ENCODE peak calls at places on chromosomes 16 and 17, in eight cellular contexts. One of them, this sample, is unnamed. For H3K9me3, the result is how much of the 10 kb centered on the place peaks cover.

GRCh38 chr17:78781339-78782304 is at the start of gene CYTH1:
- DNase-seq in tibial artery: peak
- DNase-seq in WERI-Rb-1: peak
- DNase-seq in uterus: peak
- DNase-seq in testis: peak
- DNase-seq in kidney: peak
- DNase-seq in A549: peak
- DNase-seq in CD4-positive, alpha-beta T cell: no peak
- DNase-seq in this sample: peak

GRCh38 chr17:29243792-29244191 is 2.9 kb upstream of the CRYBA1 start:
- DNase-seq in tibial artery: no peak
- DNase-seq in WERI-Rb-1: peak
- DNase-seq in uterus: no peak
- DNase-seq in testis: peak
- DNase-seq in kidney: no peak
- DNase-seq in A549: peak
- DNase-seq in CD4-positive, alpha-beta T cell: no peak
- DNase-seq in this sample: no peak

GRCh38 chr16:89326721-89327120 is 109.2 kb downstream of the ZNF778 start:
- DNase-seq in tibial artery: no peak
- DNase-seq in WERI-Rb-1: no peak
- DNase-seq in uterus: no peak
- DNase-seq in testis: no peak
- DNase-seq in kidney: peak
- DNase-seq in A549: no peak
- DNase-seq in CD4-positive, alpha-beta T cell: no peak
- DNase-seq in this sample: no peak

GRCh38 chr17:7716901-7717755 is at the start of gene DNAH2:
- DNase-seq in tibial artery: peak
- DNase-seq in WERI-Rb-1: peak
- DNase-seq in uterus: peak
- DNase-seq in testis: peak
- DNase-seq in kidney: peak
- DNase-seq in A549: peak
- DNase-seq in CD4-positive, alpha-beta T cell: no peak
- DNase-seq in this sample: peak

GRCh38 chr17:70270554-70270953 is 101.2 kb downstream of the KCNJ2 start:
- DNase-seq in tibial artery: no peak
- DNase-seq in WERI-Rb-1: no peak
- DNase-seq in uterus: no peak
- DNase-seq in testis: no peak
- DNase-seq in kidney: no peak
- DNase-seq in A549: no peak
- DNase-seq in CD4-positive, alpha-beta T cell: no peak
- DNase-seq in this sample: no peak

GRCh38 chr17:69597898-69598692 is 183.6 kb downstream of the MAP2K6 start:
- DNase-seq in tibial artery: no peak
- DNase-seq in WERI-Rb-1: no peak
- DNase-seq in uterus: no peak
- DNase-seq in testis: no peak
- DNase-seq in kidney: no peak
- DNase-seq in A549: peak
- DNase-seq in CD4-positive, alpha-beta T cell: no peak
- DNase-seq in this sample: no peak

GRCh38 chr17:83192161-83192788 is 112.9 kb downstream of the METRNL start:
- DNase-seq in tibial artery: peak
- DNase-seq in WERI-Rb-1: peak
- DNase-seq in uterus: peak
- DNase-seq in testis: peak
- DNase-seq in kidney: peak
- DNase-seq in A549: no peak
- DNase-seq in CD4-positive, alpha-beta T cell: no peak
- DNase-seq in this sample: peak

GRCh38 chr17:67506966-67507365 is 129.9 kb downstream of the PITPNC1 start:
- DNase-seq in tibial artery: no peak
- DNase-seq in WERI-Rb-1: no peak
- DNase-seq in uterus: no peak
- DNase-seq in testis: no peak
- DNase-seq in kidney: no peak
- DNase-seq in A549: no peak
- DNase-seq in CD4-positive, alpha-beta T cell: no peak
- DNase-seq in this sample: no peak

GRCh38 chr16:27235938-27236245 is 32.6 kb downstream of the KDM8 start:
- DNase-seq in tibial artery: no peak
- DNase-seq in WERI-Rb-1: no peak
- DNase-seq in uterus: no peak
- DNase-seq in testis: no peak
- DNase-seq in kidney: no peak
- DNase-seq in A549: no peak
- DNase-seq in CD4-positive, alpha-beta T cell: no peak
- DNase-seq in this sample: no peak

GRCh38 chr17:57178839-57179238 is 77.5 kb upstream of the MSI2 start:
- DNase-seq in tibial artery: no peak
- DNase-seq in WERI-Rb-1: no peak
- DNase-seq in uterus: no peak
- DNase-seq in testis: no peak
- DNase-seq in kidney: no peak
- DNase-seq in A549: no peak
- DNase-seq in CD4-positive, alpha-beta T cell: no peak
- DNase-seq in this sample: no peak

GRCh38 chr17:4635823-4636375 is 5.6 kb downstream of the ALOX15 start:
- DNase-seq in tibial artery: no peak
- DNase-seq in WERI-Rb-1: no peak
- DNase-seq in uterus: no peak
- DNase-seq in testis: no peak
- DNase-seq in kidney: no peak
- DNase-seq in A549: no peak
- DNase-seq in CD4-positive, alpha-beta T cell: no peak
- DNase-seq in this sample: peak

GRCh38 chr17:63772801-63773271 is 561 bp downstream of the CCDC47 start:
- DNase-seq in tibial artery: no peak
- DNase-seq in WERI-Rb-1: no peak
- DNase-seq in uterus: no peak
- DNase-seq in testis: peak
- DNase-seq in kidney: no peak
- DNase-seq in A549: peak
- DNase-seq in CD4-positive, alpha-beta T cell: no peak
- DNase-seq in this sample: no peak

GRCh38 chr16:23842137-23842600 is 6.4 kb downstream of the PRKCB start:
- DNase-seq in tibial artery: no peak
- DNase-seq in WERI-Rb-1: no peak
- DNase-seq in uterus: no peak
- DNase-seq in testis: no peak
- DNase-seq in kidney: no peak
- DNase-seq in A549: no peak
- DNase-seq in CD4-positive, alpha-beta T cell: no peak
- DNase-seq in this sample: no peak

GRCh38 chr17:44999433-44999832 is 31.3 kb upstream of the C1QL1 start:
- DNase-seq in tibial artery: no peak
- DNase-seq in WERI-Rb-1: no peak
- DNase-seq in uterus: no peak
- DNase-seq in testis: no peak
- DNase-seq in kidney: no peak
- DNase-seq in A549: no peak
- DNase-seq in CD4-positive, alpha-beta T cell: no peak
- DNase-seq in this sample: no peak

GRCh38 chr17:73786286-73786743 is 142.1 kb upstream of the SDK2 start:
- DNase-seq in tibial artery: no peak
- DNase-seq in WERI-Rb-1: peak
- DNase-seq in uterus: no peak
- DNase-seq in testis: peak
- DNase-seq in kidney: no peak
- DNase-seq in A549: peak
- DNase-seq in CD4-positive, alpha-beta T cell: no peak
- DNase-seq in this sample: peak

GRCh38 chr17:31902693-31903092 is 1.2 kb upstream of the UTP6 start:
- DNase-seq in tibial artery: no peak
- DNase-seq in WERI-Rb-1: no peak
- DNase-seq in uterus: no peak
- DNase-seq in testis: no peak
- DNase-seq in kidney: no peak
- DNase-seq in A549: no peak
- DNase-seq in CD4-positive, alpha-beta T cell: no peak
- DNase-seq in this sample: no peak

GRCh38 chr17:31903401-31903800 is 1.9 kb upstream of the UTP6 start:
- DNase-seq in tibial artery: no peak
- DNase-seq in WERI-Rb-1: no peak
- DNase-seq in uterus: no peak
- DNase-seq in testis: no peak
- DNase-seq in kidney: no peak
- DNase-seq in A549: no peak
- DNase-seq in CD4-positive, alpha-beta T cell: no peak
- DNase-seq in this sample: no peak

GRCh38 chr17:31900877-31901276 is 631 bp downstream of the UTP6 start:
- DNase-seq in tibial artery: no peak
- DNase-seq in WERI-Rb-1: no peak
- DNase-seq in uterus: no peak
- DNase-seq in testis: no peak
- DNase-seq in kidney: no peak
- DNase-seq in A549: no peak
- DNase-seq in CD4-positive, alpha-beta T cell: no peak
- DNase-seq in this sample: no peak
- H3K9me3 ChIP-seq in tibial artery: under half
- H3K9me3 ChIP-seq in WERI-Rb-1: under half
- H3K9me3 ChIP-seq in uterus: under half
- H3K9me3 ChIP-seq in testis: under half
- H3K9me3 ChIP-seq in kidney: under half
- H3K9me3 ChIP-seq in A549: under half
- H3K9me3 ChIP-seq in CD4-positive, alpha-beta T cell: under half
- H3K9me3 ChIP-seq in this sample: under half

GRCh38 chr16:56709686-56710040 is 20.3 kb upstream of the NUP93 start:
- DNase-seq in tibial artery: no peak
- DNase-seq in WERI-Rb-1: no peak
- DNase-seq in uterus: no peak
- DNase-seq in testis: no peak
- DNase-seq in kidney: no peak
- DNase-seq in A549: no peak
- DNase-seq in CD4-positive, alpha-beta T cell: no peak
- DNase-seq in this sample: no peak
- H3K9me3 ChIP-seq in tibial artery: under half
- H3K9me3 ChIP-seq in WERI-Rb-1: under half
- H3K9me3 ChIP-seq in uterus: under half
- H3K9me3 ChIP-seq in testis: under half
- H3K9me3 ChIP-seq in kidney: under half
- H3K9me3 ChIP-seq in A549: under half
- H3K9me3 ChIP-seq in CD4-positive, alpha-beta T cell: under half
- H3K9me3 ChIP-seq in this sample: under half

GRCh38 chr16:79995315-79995714 is 394.8 kb upstream of the MAF start:
- DNase-seq in tibial artery: no peak
- DNase-seq in WERI-Rb-1: no peak
- DNase-seq in uterus: no peak
- DNase-seq in testis: no peak
- DNase-seq in kidney: no peak
- DNase-seq in A549: no peak
- DNase-seq in CD4-positive, alpha-beta T cell: no peak
- DNase-seq in this sample: no peak

GRCh38 chr16:79991918-79992317 is 391.4 kb upstream of the MAF start:
- DNase-seq in tibial artery: no peak
- DNase-seq in WERI-Rb-1: no peak
- DNase-seq in uterus: no peak
- DNase-seq in testis: no peak
- DNase-seq in kidney: no peak
- DNase-seq in A549: no peak
- DNase-seq in CD4-positive, alpha-beta T cell: no peak
- DNase-seq in this sample: no peak

GRCh38 chr16:79993810-79994209 is 393.3 kb upstream of the MAF start:
- DNase-seq in tibial artery: no peak
- DNase-seq in WERI-Rb-1: no peak
- DNase-seq in uterus: no peak
- DNase-seq in testis: no peak
- DNase-seq in kidney: no peak
- DNase-seq in A549: no peak
- DNase-seq in CD4-positive, alpha-beta T cell: no peak
- DNase-seq in this sample: no peak

GRCh38 chr16:79997257-79997656 is 396.7 kb upstream of the MAF start:
- DNase-seq in tibial artery: no peak
- DNase-seq in WERI-Rb-1: peak
- DNase-seq in uterus: no peak
- DNase-seq in testis: peak
- DNase-seq in kidney: no peak
- DNase-seq in A549: peak
- DNase-seq in CD4-positive, alpha-beta T cell: no peak
- DNase-seq in this sample: no peak

GRCh38 chr16:79994413-79994812 is 393.9 kb upstream of the MAF start:
- DNase-seq in tibial artery: no peak
- DNase-seq in WERI-Rb-1: no peak
- DNase-seq in uterus: no peak
- DNase-seq in testis: no peak
- DNase-seq in kidney: no peak
- DNase-seq in A549: no peak
- DNase-seq in CD4-positive, alpha-beta T cell: no peak
- DNase-seq in this sample: no peak
- H3K9me3 ChIP-seq in tibial artery: under half
- H3K9me3 ChIP-seq in WERI-Rb-1: under half
- H3K9me3 ChIP-seq in uterus: under half
- H3K9me3 ChIP-seq in testis: under half
- H3K9me3 ChIP-seq in kidney: under half
- H3K9me3 ChIP-seq in A549: under half
- H3K9me3 ChIP-seq in CD4-positive, alpha-beta T cell: under half
- H3K9me3 ChIP-seq in this sample: under half

GRCh38 chr17:61699032-61699431 is 108.0 kb upstream of the NACA2 start:
- DNase-seq in tibial artery: no peak
- DNase-seq in WERI-Rb-1: no peak
- DNase-seq in uterus: no peak
- DNase-seq in testis: no peak
- DNase-seq in kidney: no peak
- DNase-seq in A549: no peak
- DNase-seq in CD4-positive, alpha-beta T cell: no peak
- DNase-seq in this sample: no peak
- H3K9me3 ChIP-seq in tibial artery: under half
- H3K9me3 ChIP-seq in WERI-Rb-1: under half
- H3K9me3 ChIP-seq in uterus: under half
- H3K9me3 ChIP-seq in testis: under half
- H3K9me3 ChIP-seq in kidney: under half
- H3K9me3 ChIP-seq in A549: under half
- H3K9me3 ChIP-seq in CD4-positive, alpha-beta T cell: under half
- H3K9me3 ChIP-seq in this sample: under half